ENCODE peak calls at places on chromosomes 13 and 19, in eight cellular contexts. One of them, this sample, is unnamed.

GRCh38 chr13:80132741-80133601 is 208.0 kb downstream of the SPRY2 start:
- DNase-seq in dorsolateral prefrontal cortex: peak; percentile 64
- DNase-seq in effector memory CD4-positive, alpha-beta T cell: no peak
- DNase-seq in A673: peak; percentile 78
- DNase-seq in CD8-positive, alpha-beta memory T cell: no peak
- DNase-seq in HL-60: no peak
- DNase-seq in stomach: peak; percentile 54
- DNase-seq in neuronal stem cell: no peak
- DNase-seq in this sample: peak; percentile 61

GRCh38 chr13:99694251-99694650 is 193.0 kb downstream of the TM9SF2 start:
- DNase-seq in dorsolateral prefrontal cortex: peak; percentile 56
- DNase-seq in CD8-positive, alpha-beta memory T cell: no peak
- DNase-seq in stomach: no peak
- DNase-seq in effector memory CD4-positive, alpha-beta T cell: no peak
- DNase-seq in A673: no peak
- DNase-seq in HL-60: no peak
- DNase-seq in neuronal stem cell: no peak
- DNase-seq in this sample: no peak

GRCh38 chr19:56927791-56928207 is 87.3 kb upstream of the PEG3 start:
- DNase-seq in HL-60: no peak
- DNase-seq in stomach: no peak
- DNase-seq in effector memory CD4-positive, alpha-beta T cell: no peak
- DNase-seq in A673: no peak
- DNase-seq in dorsolateral prefrontal cortex: no peak
- DNase-seq in CD8-positive, alpha-beta memory T cell: no peak
- DNase-seq in neuronal stem cell: no peak
- DNase-seq in this sample: no peak

GRCh38 chr19:43700368-43701015 is 15.4 kb upstream of the IRGC start:
- DNase-seq in neuronal stem cell: no peak
- DNase-seq in HL-60: peak; percentile 51
- DNase-seq in effector memory CD4-positive, alpha-beta T cell: no peak
- DNase-seq in CD8-positive, alpha-beta memory T cell: no peak
- DNase-seq in A673: peak; percentile 21
- DNase-seq in stomach: peak; percentile 40
- DNase-seq in dorsolateral prefrontal cortex: no peak
- DNase-seq in this sample: no peak

GRCh38 chr19:12723383-12723642 is 419 bp downstream of the TNPO2 start:
- DNase-seq in stomach: no peak
- DNase-seq in neuronal stem cell: no peak
- DNase-seq in HL-60: no peak
- DNase-seq in dorsolateral prefrontal cortex: no peak
- DNase-seq in CD8-positive, alpha-beta memory T cell: no peak
- DNase-seq in A673: peak; percentile 35
- DNase-seq in effector memory CD4-positive, alpha-beta T cell: no peak
- DNase-seq in this sample: peak; percentile 56

GRCh38 chr13:66099825-66100224 is 1130.3 kb downstream of the PCDH9 start:
- DNase-seq in HL-60: no peak
- DNase-seq in dorsolateral prefrontal cortex: no peak
- DNase-seq in CD8-positive, alpha-beta memory T cell: no peak
- DNase-seq in A673: no peak
- DNase-seq in stomach: no peak
- DNase-seq in effector memory CD4-positive, alpha-beta T cell: no peak
- DNase-seq in neuronal stem cell: no peak
- DNase-seq in this sample: peak; percentile 46

GRCh38 chr13:101529419-101529818 is 76.9 kb downstream of the ITGBL1 start:
- DNase-seq in effector memory CD4-positive, alpha-beta T cell: no peak
- DNase-seq in dorsolateral prefrontal cortex: no peak
- DNase-seq in neuronal stem cell: no peak
- DNase-seq in HL-60: no peak
- DNase-seq in CD8-positive, alpha-beta memory T cell: no peak
- DNase-seq in A673: peak; percentile 45
- DNase-seq in stomach: no peak
- DNase-seq in this sample: no peak

GRCh38 chr13:98174321-98174720 is 2.7 kb downstream of the RNF113B start:
- DNase-seq in HL-60: no peak
- DNase-seq in effector memory CD4-positive, alpha-beta T cell: no peak
- DNase-seq in stomach: no peak
- DNase-seq in CD8-positive, alpha-beta memory T cell: no peak
- DNase-seq in neuronal stem cell: no peak
- DNase-seq in A673: no peak
- DNase-seq in dorsolateral prefrontal cortex: no peak
- DNase-seq in this sample: no peak

GRCh38 chr13:52070929-52071523 is 46.5 kb downstream of the UTP14C start:
- DNase-seq in A673: peak; percentile 25
- DNase-seq in HL-60: no peak
- DNase-seq in effector memory CD4-positive, alpha-beta T cell: no peak
- DNase-seq in neuronal stem cell: no peak
- DNase-seq in stomach: no peak
- DNase-seq in CD8-positive, alpha-beta memory T cell: no peak
- DNase-seq in dorsolateral prefrontal cortex: no peak
- DNase-seq in this sample: no peak

GRCh38 chr13:44796597-44797517 is 192.4 kb downstream of the NUFIP1 start:
- DNase-seq in A673: no peak
- DNase-seq in HL-60: no peak
- DNase-seq in stomach: peak; percentile 30
- DNase-seq in effector memory CD4-positive, alpha-beta T cell: no peak
- DNase-seq in neuronal stem cell: no peak
- DNase-seq in CD8-positive, alpha-beta memory T cell: no peak
- DNase-seq in dorsolateral prefrontal cortex: no peak
- DNase-seq in this sample: no peak

GRCh38 chr13:109369357-109370052 is 416.9 kb downstream of the IRS2 start:
- DNase-seq in A673: no peak
- DNase-seq in stomach: no peak
- DNase-seq in CD8-positive, alpha-beta memory T cell: no peak
- DNase-seq in neuronal stem cell: no peak
- DNase-seq in HL-60: no peak
- DNase-seq in dorsolateral prefrontal cortex: peak; percentile 21
- DNase-seq in effector memory CD4-positive, alpha-beta T cell: no peak
- DNase-seq in this sample: no peak

GRCh38 chr19:19822148-19822429 is 539 bp upstream of the ZNF506 start:
- DNase-seq in effector memory CD4-positive, alpha-beta T cell: no peak
- DNase-seq in stomach: no peak
- DNase-seq in CD8-positive, alpha-beta memory T cell: no peak
- DNase-seq in A673: peak; percentile 11
- DNase-seq in dorsolateral prefrontal cortex: peak; percentile 9
- DNase-seq in HL-60: no peak
- DNase-seq in neuronal stem cell: no peak
- DNase-seq in this sample: no peak

GRCh38 chr13:90413548-90413947 is 933.9 kb upstream of the MIR17HG start:
- DNase-seq in CD8-positive, alpha-beta memory T cell: no peak
- DNase-seq in neuronal stem cell: no peak
- DNase-seq in HL-60: no peak
- DNase-seq in stomach: no peak
- DNase-seq in effector memory CD4-positive, alpha-beta T cell: no peak
- DNase-seq in dorsolateral prefrontal cortex: no peak
- DNase-seq in A673: no peak
- DNase-seq in this sample: no peak

GRCh38 chr13:90416519-90416918 is 931.0 kb upstream of the MIR17HG start:
- DNase-seq in HL-60: no peak
- DNase-seq in A673: peak; percentile 76
- DNase-seq in stomach: no peak
- DNase-seq in CD8-positive, alpha-beta memory T cell: no peak
- DNase-seq in neuronal stem cell: peak; percentile 9
- DNase-seq in effector memory CD4-positive, alpha-beta T cell: no peak
- DNase-seq in dorsolateral prefrontal cortex: no peak
- DNase-seq in this sample: peak; percentile 44

GRCh38 chr13:90412980-90413379 is 934.5 kb upstream of the MIR17HG start:
- DNase-seq in HL-60: no peak
- DNase-seq in neuronal stem cell: no peak
- DNase-seq in A673: peak; percentile 12
- DNase-seq in stomach: no peak
- DNase-seq in effector memory CD4-positive, alpha-beta T cell: no peak
- DNase-seq in dorsolateral prefrontal cortex: no peak
- DNase-seq in CD8-positive, alpha-beta memory T cell: no peak
- DNase-seq in this sample: no peak

GRCh38 chr13:90415902-90416301 is 931.6 kb upstream of the MIR17HG start:
- DNase-seq in effector memory CD4-positive, alpha-beta T cell: no peak
- DNase-seq in stomach: no peak
- DNase-seq in CD8-positive, alpha-beta memory T cell: no peak
- DNase-seq in dorsolateral prefrontal cortex: no peak
- DNase-seq in A673: peak; percentile 3
- DNase-seq in neuronal stem cell: no peak
- DNase-seq in HL-60: no peak
- DNase-seq in this sample: no peak

GRCh38 chr13:90414691-90415596 is 932.5 kb upstream of the MIR17HG start:
- DNase-seq in stomach: no peak
- DNase-seq in neuronal stem cell: no peak
- DNase-seq in CD8-positive, alpha-beta memory T cell: no peak
- DNase-seq in A673: peak; percentile 66
- DNase-seq in HL-60: no peak
- DNase-seq in dorsolateral prefrontal cortex: no peak
- DNase-seq in effector memory CD4-positive, alpha-beta T cell: no peak
- DNase-seq in this sample: peak; percentile 70
- H3K27ac ChIP-seq in stomach: no peak overlapping the region
- H3K27ac ChIP-seq in neuronal stem cell: no peak overlapping the region
- H3K27ac ChIP-seq in CD8-positive, alpha-beta memory T cell: no peak overlapping the region
- H3K27ac ChIP-seq in A673: no peak overlapping the region
- H3K27ac ChIP-seq in HL-60: no peak overlapping the region
- H3K27ac ChIP-seq in dorsolateral prefrontal cortex: no peak overlapping the region
- H3K27ac ChIP-seq in effector memory CD4-positive, alpha-beta T cell: no peak overlapping the region
- H3K27ac ChIP-seq in this sample: no peak overlapping the region

DNA sequence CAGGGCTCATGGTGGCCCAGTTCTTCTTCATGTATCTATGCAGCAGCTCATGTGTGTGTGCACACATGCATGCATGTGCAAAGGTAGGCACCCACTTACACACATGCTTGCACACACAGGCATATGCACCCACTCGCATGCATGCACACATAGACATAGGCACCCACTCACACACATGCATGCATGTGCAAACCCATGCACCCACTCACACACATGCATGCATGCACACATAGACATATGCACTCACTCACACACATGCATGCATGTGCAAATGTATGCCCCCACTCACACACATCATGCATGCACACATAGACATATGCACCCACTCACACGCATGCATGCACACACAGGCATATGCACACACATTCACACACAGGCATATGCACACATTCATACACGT is 64.1 kb upstream of the ARHGEF7 start:
- DNase-seq in CD8-positive, alpha-beta memory T cell: no peak
- DNase-seq in HL-60: no peak
- DNase-seq in dorsolateral prefrontal cortex: no peak
- DNase-seq in effector memory CD4-positive, alpha-beta T cell: no peak
- DNase-seq in neuronal stem cell: no peak
- DNase-seq in stomach: no peak
- DNase-seq in A673: no peak
- DNase-seq in this sample: no peak
- H3K27me3 ChIP-seq in CD8-positive, alpha-beta memory T cell: no peaks in the 10 kb centered on the region
- H3K27me3 ChIP-seq in HL-60: peaks cover 9% of the 10 kb centered on the region
- H3K27me3 ChIP-seq in dorsolateral prefrontal cortex: no peaks in the 10 kb centered on the region
- H3K27me3 ChIP-seq in effector memory CD4-positive, alpha-beta T cell: no peaks in the 10 kb centered on the region
- H3K27me3 ChIP-seq in neuronal stem cell: no peaks in the 10 kb centered on the region
- H3K27me3 ChIP-seq in stomach: no peaks in the 10 kb centered on the region
- H3K27me3 ChIP-seq in A673: peaks cover 4% of the 10 kb centered on the region
- H3K27me3 ChIP-seq in this sample: no peaks in the 10 kb centered on the region

GRCh38 chr19:6065685-6066365 is 44.5 kb downstream of the RFX2 start:
- DNase-seq in HL-60: no peak
- DNase-seq in CD8-positive, alpha-beta memory T cell: peak; percentile 37
- DNase-seq in effector memory CD4-positive, alpha-beta T cell: peak; percentile 46
- DNase-seq in A673: no peak
- DNase-seq in dorsolateral prefrontal cortex: no peak
- DNase-seq in neuronal stem cell: no peak
- DNase-seq in stomach: no peak
- DNase-seq in this sample: peak; percentile 78
- H3K4me3 ChIP-seq in HL-60: no peak overlapping the region
- H3K4me3 ChIP-seq in CD8-positive, alpha-beta memory T cell: no peak overlapping the region
- H3K4me3 ChIP-seq in effector memory CD4-positive, alpha-beta T cell: no peak overlapping the region
- H3K4me3 ChIP-seq in A673: no peak overlapping the region
- H3K4me3 ChIP-seq in dorsolateral prefrontal cortex: no peak overlapping the region
- H3K4me3 ChIP-seq in neuronal stem cell: no peak overlapping the region
- H3K4me3 ChIP-seq in stomach: no peak overlapping the region
- H3K4me3 ChIP-seq in this sample: peak overlapping the region; percentile 71

GRCh38 chr19:45515081-45515624 is 7.9 kb downstream of the VASP start:
- DNase-seq in stomach: no peak
- DNase-seq in CD8-positive, alpha-beta memory T cell: no peak
- DNase-seq in effector memory CD4-positive, alpha-beta T cell: peak; percentile 47
- DNase-seq in A673: no peak
- DNase-seq in HL-60: peak; percentile 96
- DNase-seq in dorsolateral prefrontal cortex: no peak
- DNase-seq in neuronal stem cell: no peak
- DNase-seq in this sample: no peak

GRCh38 chr19:45511074-45511473 is 3.8 kb downstream of the VASP start:
- DNase-seq in neuronal stem cell: no peak
- DNase-seq in dorsolateral prefrontal cortex: no peak
- DNase-seq in CD8-positive, alpha-beta memory T cell: no peak
- DNase-seq in stomach: no peak
- DNase-seq in A673: no peak
- DNase-seq in effector memory CD4-positive, alpha-beta T cell: no peak
- DNase-seq in HL-60: no peak
- DNase-seq in this sample: no peak

GRCh38 chr19:45515807-45516401 is 8.6 kb downstream of the VASP start:
- DNase-seq in neuronal stem cell: no peak
- DNase-seq in A673: no peak
- DNase-seq in effector memory CD4-positive, alpha-beta T cell: no peak
- DNase-seq in stomach: no peak
- DNase-seq in CD8-positive, alpha-beta memory T cell: no peak
- DNase-seq in dorsolateral prefrontal cortex: no peak
- DNase-seq in HL-60: no peak
- DNase-seq in this sample: no peak

GRCh38 chr19:45514376-45515051 is 7.2 kb downstream of the VASP start:
- DNase-seq in stomach: peak; percentile 91
- DNase-seq in CD8-positive, alpha-beta memory T cell: no peak
- DNase-seq in A673: no peak
- DNase-seq in HL-60: no peak
- DNase-seq in dorsolateral prefrontal cortex: no peak
- DNase-seq in effector memory CD4-positive, alpha-beta T cell: no peak
- DNase-seq in neuronal stem cell: no peak
- DNase-seq in this sample: no peak

DNA sequence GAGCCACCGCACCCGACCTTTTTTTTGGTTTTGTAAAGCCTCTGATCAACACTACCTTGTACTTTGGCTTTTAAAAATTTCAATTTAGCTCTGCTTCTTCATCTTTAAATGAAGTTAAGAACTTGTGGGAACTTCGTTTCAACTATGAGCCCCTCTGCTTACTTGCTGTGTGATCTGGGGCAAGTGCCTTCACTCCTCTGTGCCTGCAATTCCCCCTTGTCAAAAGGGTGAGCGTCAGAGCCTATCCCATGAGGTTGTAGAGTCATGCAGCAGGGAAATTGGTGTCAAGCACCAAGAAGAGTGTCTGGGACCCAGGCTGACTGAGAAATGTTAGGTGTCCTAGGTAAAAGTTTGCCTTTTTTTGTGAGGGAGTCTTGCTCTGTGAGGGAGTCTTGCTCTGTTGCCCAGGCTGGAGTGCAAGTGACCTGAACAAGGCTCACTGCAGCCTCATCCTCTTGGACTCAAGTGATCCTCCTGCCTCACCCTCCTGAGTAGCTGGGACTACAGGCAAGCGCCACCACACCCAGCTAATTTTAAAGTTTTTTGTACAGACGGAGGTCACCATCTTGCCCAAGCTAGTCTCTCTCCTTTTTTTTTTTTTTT is 5.7 kb downstream of the VASP start:
- DNase-seq in HL-60: no peak
- DNase-seq in neuronal stem cell: no peak
- DNase-seq in effector memory CD4-positive, alpha-beta T cell: no peak
- DNase-seq in dorsolateral prefrontal cortex: no peak
- DNase-seq in A673: no peak
- DNase-seq in CD8-positive, alpha-beta memory T cell: no peak
- DNase-seq in stomach: no peak
- DNase-seq in this sample: no peak
- H3K27ac ChIP-seq in HL-60: no peak overlapping the region
- H3K27ac ChIP-seq in neuronal stem cell: no peak overlapping the region
- H3K27ac ChIP-seq in effector memory CD4-positive, alpha-beta T cell: no peak overlapping the region
- H3K27ac ChIP-seq in dorsolateral prefrontal cortex: no peak overlapping the region
- H3K27ac ChIP-seq in A673: no peak overlapping the region
- H3K27ac ChIP-seq in CD8-positive, alpha-beta memory T cell: no peak overlapping the region
- H3K27ac ChIP-seq in stomach: peak overlapping the region; percentile 77
- H3K27ac ChIP-seq in this sample: no peak overlapping the region